ENCODE peak calls at places on chromosomes 4 and X, in eight cellular contexts. V, Y, W, A, D, R, E and M are unnamed samples.

GRCh38 chr4:169064281-169064680 is 54.2 kb upstream of the CBR4 start:
- DNase-seq in R (no peak), Y (peak; percentile 36), W (no peak), V (no peak), E (no peak), A (no peak), D (no peak), M (peak; percentile 87)

GRCh38 chr4:71860643-71861042 is 76.8 kb upstream of the GC start:
- DNase-seq in Y (no peak), V (no peak), E (peak; percentile 49), W (peak; percentile 39), A (peak; percentile 15), D (no peak), R (no peak), M (no peak)

GRCh38 chr4:108881190-108881589 is 118.3 kb upstream of the ETNPPL start:
- DNase-seq in V (no peak), W (no peak), R (no peak), Y (peak; percentile 72), E (no peak), A (peak; percentile 41), D (no peak), M (peak; percentile 74)

GRCh38 chr4:80082693-80083092 is 9.7 kb upstream of the ANTXR2 start:
- DNase-seq in D (no peak), V (no peak), A (peak; percentile 37), E (no peak), W (no peak), Y (peak; percentile 36), R (no peak), M (no peak)

GRCh38 chrX:120380699-120381098 is 18.8 kb downstream of the ATP1B4 start:
- DNase-seq in E (peak; percentile 55), R (no peak), W (peak; percentile 74), Y (peak; percentile 46), V (no peak), A (no peak), D (no peak), M (peak; percentile 3)

GRCh38 chrX:74422576-74423288 is 1.4 kb downstream of the SLC16A2 start:
- DNase-seq in D (peak; percentile 58), E (peak; percentile 87), Y (peak; percentile 58), V (peak; percentile 70), R (peak; percentile 68), A (peak; percentile 95), W (no peak), M (peak; percentile 69)

GRCh38 chr4:85500110-85500867 is 25.3 kb downstream of the ARHGAP24 start:
- DNase-seq in A (no peak), E (no peak), V (no peak), R (no peak), D (no peak), W (no peak), Y (peak; percentile 67), M (peak; percentile 40)

GRCh38 chr4:85448880-85449763 is 25.8 kb upstream of the ARHGAP24 start:
- DNase-seq in Y (no peak), W (peak; percentile 49), A (no peak), E (no peak), V (no peak), D (no peak), R (no peak), M (no peak)

GRCh38 chr4:146029147-146029546 is 90.5 kb upstream of the ZNF827 start:
- DNase-seq in W (peak; percentile 25), A (no peak), Y (peak; percentile 11), E (no peak), R (no peak), V (no peak), D (no peak), M (peak; percentile 39)

GRCh38 chrX:36334508-36335015 is 415.0 kb downstream of the CFAP47 start:
- DNase-seq in Y (no peak), V (no peak), R (no peak), D (no peak), E (no peak), W (no peak), A (no peak), M (no peak)

GRCh38 chrX:63424063-63424462 is 72.9 kb upstream of the SPIN4 start:
- DNase-seq in R (no peak), V (no peak), D (no peak), Y (peak; percentile 88), E (no peak), W (no peak), A (no peak), M (no peak)

GRCh38 chr4:967113-968104 is 6.0 kb downstream of the DGKQ start:
- DNase-seq in A (peak; percentile 84), E (peak; percentile 71), V (no peak), Y (peak; percentile 18), R (peak; percentile 11), W (no peak), D (no peak), M (no peak)

GRCh38 chr4:786861-787300 is 39.0 kb downstream of the CPLX1 start:
- DNase-seq in W (no peak), Y (no peak), E (peak; percentile 59), R (peak; percentile 63), D (peak; percentile 70), V (no peak), A (peak; percentile 85), M (no peak)

DNA sequence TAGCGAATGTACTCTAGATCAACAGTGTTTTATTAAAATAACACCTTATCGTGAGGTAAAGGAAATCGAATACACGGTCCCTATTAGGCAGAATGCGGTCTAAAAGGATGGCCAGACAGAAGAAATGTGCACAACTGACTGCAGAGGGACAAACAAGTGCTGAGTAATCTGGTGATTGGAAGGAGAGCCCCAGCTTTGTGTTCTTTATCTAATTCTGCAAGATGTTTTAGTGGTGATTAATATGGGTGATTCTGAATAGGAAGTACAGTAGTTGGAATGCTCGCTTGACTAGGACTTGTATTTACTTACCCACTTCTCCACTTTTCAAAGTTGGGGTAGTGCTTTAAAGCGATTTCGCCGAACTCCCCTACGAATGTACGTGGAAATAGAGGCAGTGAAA is 1.2 kb downstream of the WDR44 start:
- DNase-seq in Y (peak; percentile 62), V (no peak), D (no peak), W (no peak), R (no peak), E (no peak), A (no peak), M (peak; percentile 45)
- TF ChIP-seq CTCF in Y (no peak), V (no peak), D (no peak), W (no peak), R (no peak), E (no peak), A (no peak), M (no peak)

DNA sequence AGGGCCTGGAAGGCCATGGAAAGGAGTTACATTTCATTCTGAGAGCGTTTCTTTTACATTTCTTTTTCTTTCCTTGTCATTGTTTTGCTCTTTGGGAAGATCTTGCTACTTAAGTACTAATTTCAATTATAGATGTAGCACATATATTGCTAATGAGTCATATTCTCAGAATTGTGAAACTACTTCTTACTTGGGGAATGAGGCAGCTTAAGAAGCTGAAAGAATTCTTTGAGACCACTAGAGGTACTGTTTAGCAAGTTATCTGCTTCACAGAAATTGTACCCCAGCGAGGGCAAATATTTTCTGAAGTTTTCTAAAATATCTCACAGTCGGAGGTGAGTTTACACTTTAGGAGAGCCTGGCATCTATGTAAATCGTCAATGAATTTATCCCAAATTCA is 100.6 kb downstream of the AFF2 start:
- DNase-seq in Y (peak; percentile 35), V (no peak), A (no peak), W (no peak), R (no peak), D (no peak), E (no peak), M (peak; percentile 60)
- TF ChIP-seq CTCF in Y (no peak), V (no peak), A (no peak), W (no peak), R (no peak), D (no peak), E (peak; percentile 20), M (peak; percentile 43)

GRCh38 chrX:11672213-11672612 is 6.5 kb upstream of the ARHGAP6 start:
- DNase-seq in R (no peak), V (no peak), D (no peak), E (no peak), W (no peak), Y (no peak), A (no peak), M (no peak)

GRCh38 chrX:11683057-11683456 is 17.3 kb upstream of the ARHGAP6 start:
- DNase-seq in Y (no peak), E (no peak), W (no peak), R (no peak), D (no peak), A (no peak), V (no peak), M (no peak)

GRCh38 chrX:11678174-11678573 is 12.5 kb upstream of the ARHGAP6 start:
- DNase-seq in R (no peak), V (no peak), D (peak; percentile 29), Y (no peak), W (no peak), A (no peak), E (no peak), M (no peak)
- TF ChIP-seq CTCF in R (no peak), V (no peak), D (peak; percentile 31), Y (peak; percentile 20), W (peak; percentile 48), A (peak; percentile 37), E (peak; percentile 69), M (peak; percentile 20)

DNA sequence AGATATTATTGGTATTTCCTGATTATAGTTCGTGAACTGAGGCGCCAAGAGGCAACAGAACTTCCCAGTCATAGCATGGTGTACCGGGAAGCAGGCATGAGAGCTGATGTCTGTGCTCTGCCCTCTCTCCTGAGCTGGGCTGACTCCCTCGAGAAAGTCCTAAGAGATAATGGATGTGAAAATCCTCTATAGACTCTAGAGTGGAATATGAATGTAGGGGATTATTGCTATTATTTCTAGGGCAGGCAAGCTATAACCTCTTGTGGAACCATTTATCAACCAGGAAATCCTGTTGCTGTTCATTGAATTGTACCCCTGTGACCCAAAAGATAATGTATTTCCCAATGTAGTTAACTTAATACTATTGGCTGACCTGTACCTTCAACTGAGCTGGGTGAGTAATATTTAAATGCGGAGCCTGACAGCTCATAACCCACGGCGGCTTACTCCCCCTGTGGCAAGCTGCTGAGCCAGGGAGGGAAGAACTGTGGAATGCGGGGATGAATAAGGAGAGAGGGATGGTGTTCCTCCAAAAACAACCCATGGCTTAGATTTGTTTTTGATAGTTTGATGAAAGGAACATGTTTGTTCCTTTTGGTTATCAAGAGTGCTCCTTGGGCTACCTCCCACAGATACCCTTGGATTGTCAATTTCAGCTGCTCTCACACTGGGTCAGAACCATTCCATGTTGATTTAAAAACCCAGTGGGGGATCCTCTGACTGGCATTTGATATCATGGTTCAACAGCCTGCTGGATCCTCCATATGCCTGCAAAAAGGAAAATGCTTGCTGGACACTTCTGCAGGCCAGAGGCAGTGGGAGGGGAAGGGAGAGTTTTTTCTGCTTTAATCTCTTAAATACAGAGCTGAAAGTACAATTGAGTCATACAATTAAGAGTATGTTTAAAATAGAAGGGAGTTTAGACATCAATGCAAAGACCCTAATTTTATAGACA is 339.0 kb upstream of the BOD1L1 start:
- DNase-seq in D (no peak), W (no peak), Y (peak; percentile 84), E (peak; percentile 62), R (no peak), A (no peak), V (no peak), M (peak; percentile 70)
- TF ChIP-seq CTCF in D (no peak), W (no peak), Y (peak; percentile 30), E (no peak), R (no peak), A (peak; percentile 5), V (no peak), M (peak; percentile 33)